ENCODE peak calls at places on chromosomes 13 and 19, in eight cellular contexts. I is progenitor cell of endocrine pancreas, A is activated B cell treated with CpG ODN at 0.5 μM for 24 hours, E is activated gamma-delta T cell treated with Interleukin-2 at 50 U/mL for 16 hours, M is KG1, K is GM04503, Y is RWPE1, F is EH. V is an unnamed sample.

GRCh38 chr13:32830632-32831031 is 185.6 kb upstream of the KL start:
- DNase-seq in E (no peak), K (no peak), I (no peak), M (no peak), A (no peak), F (no peak), Y (no peak), V (no peak)

GRCh38 chr19:44607049-44607448 is 6.3 kb upstream of the IGSF23 start:
- DNase-seq in F (peak), E (no peak), I (no peak), A (no peak), M (peak), Y (peak), K (no peak), V (no peak)

GRCh38 chr13:45595968-45596367 is 19.6 kb downstream of the ERICH6B start:
- DNase-seq in M (no peak), Y (peak), I (no peak), F (peak), A (no peak), E (no peak), K (no peak), V (no peak)

GRCh38 chr13:46668906-46669525 is 116.0 kb downstream of the LRCH1 start:
- DNase-seq in M (no peak), K (no peak), I (no peak), F (no peak), A (no peak), Y (no peak), E (no peak), V (no peak)

GRCh38 chr19:57887195-57887941 is 1.5 kb downstream of the ZNF814 start:
- DNase-seq in A (no peak), I (no peak), K (no peak), E (no peak), Y (no peak), F (no peak), M (peak), V (peak)

GRCh38 chr19:15323496-15324235 is 8.7 kb downstream of the BRD4 start:
- DNase-seq in F (peak), K (no peak), Y (peak), A (no peak), I (no peak), E (no peak), M (no peak), V (no peak)

GRCh38 chr13:109652536-109652935 is 133.8 kb downstream of the IRS2 start:
- DNase-seq in E (no peak), M (no peak), I (no peak), A (no peak), F (no peak), Y (no peak), K (no peak), V (no peak)

GRCh38 chr13:68170961-68171360 is 940.8 kb upstream of the PCDH9 start:
- DNase-seq in Y (no peak), K (no peak), F (no peak), E (no peak), A (no peak), I (no peak), M (no peak), V (no peak)

GRCh38 chr13:24557121-24557520 is 44.5 kb upstream of the PARP4 start:
- DNase-seq in I (no peak), A (no peak), E (no peak), F (peak), Y (no peak), K (no peak), M (no peak), V (no peak)

GRCh38 chr13:33270906-33271538 is 14.5 kb downstream of the STARD13 start:
- DNase-seq in E (no peak), M (no peak), Y (no peak), F (peak), K (no peak), A (no peak), I (no peak), V (no peak)

GRCh38 chr13:111153977-111154332 is 38.8 kb downstream of the ARHGEF7 start:
- DNase-seq in K (no peak), F (no peak), Y (peak), A (no peak), M (peak), I (peak), E (peak), V (no peak)

GRCh38 chr19:40736661-40737060 is 13.6 kb downstream of the ACTMAP start:
- DNase-seq in I (no peak), K (no peak), A (no peak), E (no peak), Y (no peak), M (no peak), F (no peak), V (no peak)

GRCh38 chr19:21020298-21021227 is at the start of gene ZNF430:
- DNase-seq in F (peak), M (peak), E (peak), K (peak), A (peak), Y (peak), I (peak), V (peak)

GRCh38 chr13:20994441-20994821 is 67.0 kb downstream of the LATS2 start:
- DNase-seq in A (no peak), M (no peak), E (no peak), F (no peak), Y (no peak), K (no peak), I (no peak), V (no peak)

GRCh38 chr19:29626386-29626785 is 20.3 kb downstream of the POP4 start:
- DNase-seq in Y (no peak), F (no peak), K (no peak), I (no peak), M (no peak), A (no peak), E (no peak), V (no peak)

GRCh38 chr19:15666883-15667282 is 6.0 kb upstream of the CYP4F12 start:
- DNase-seq in M (no peak), I (no peak), A (no peak), E (no peak), K (no peak), Y (no peak), F (no peak), V (no peak)

GRCh38 chr19:47704024-47704423 is 9.2 kb upstream of the EHD2 start:
- DNase-seq in I (no peak), M (no peak), E (no peak), Y (no peak), A (no peak), F (peak), K (no peak), V (no peak)

GRCh38 chr19:51794865-51795490 is at the start of gene FPR3:
- DNase-seq in Y (no peak), K (no peak), A (no peak), F (peak), M (no peak), E (no peak), I (no peak), V (no peak)

GRCh38 chr19:54484451-54484850 is 11.4 kb upstream of the CDC42EP5 start:
- DNase-seq in M (no peak), K (no peak), E (no peak), Y (no peak), F (no peak), A (no peak), I (no peak), V (no peak)

GRCh38 chr13:58165617-58166016 is 534.1 kb downstream of the PCDH17 start:
- DNase-seq in Y (no peak), I (no peak), M (no peak), A (no peak), K (no peak), E (no peak), F (no peak), V (no peak)

GRCh38 chr19:1102407-1103106 is 1.2 kb upstream of the GPX4 start:
- DNase-seq in A (no peak), E (no peak), M (no peak), I (no peak), Y (peak), F (peak), K (peak), V (no peak)